ENCODE peak calls at places on chromosome 17, in four cellular contexts. U, X, W and P are unnamed samples. For H3K79me2 and H3K79me1, the result is how much of the 10 kb centered on the place peaks cover.

GRCh38 chr17:37111329-37111728 is 162.6 kb downstream of the AATF start:
- DNase-seq in U (no peak), X (no peak), W (no peak), P (no peak)

GRCh38 chr17:30207655-30208054 is 27.8 kb downstream of the SLC6A4 start:
- DNase-seq in U (no peak), X (peak), W (no peak), P (no peak)

GRCh38 chr17:65359016-65359415 is 202.4 kb downstream of the AXIN2 start:
- DNase-seq in U (no peak), X (no peak), W (peak), P (peak)

GRCh38 chr17:59154721-59155438 is at the start of gene SKA2:
- DNase-seq in U (peak), X (no peak), W (peak), P (peak)

GRCh38 chr17:48547839-48548686 is 3.2 kb upstream of the HOXB2 start:
- DNase-seq in U (no peak), X (no peak), W (no peak), P (no peak)

GRCh38 chr17:78903101-78903779 is at the start of gene CEP295NL:
- DNase-seq in U (no peak), X (no peak), W (peak), P (peak)

GRCh38 chr17:73936908-73937627 is 266.4 kb upstream of the RPL38 start:
- DNase-seq in U (no peak), X (no peak), W (no peak), P (no peak)

GRCh38 chr17:83178533-83179201 is 99.3 kb downstream of the METRNL start:
- DNase-seq in U (no peak), X (peak), W (no peak), P (no peak)

GRCh38 chr17:21029032-21029431 is 13.8 kb downstream of the USP22 start:
- DNase-seq in U (no peak), X (no peak), W (peak), P (no peak)

GRCh38 chr17:8173056-8173870 is 2.9 kb downstream of the TMEM107 start:
- DNase-seq in U (no peak), X (peak), W (peak), P (peak)

GRCh38 chr17:36661688-36662087 is 60.3 kb downstream of the MRM1 start:
- DNase-seq in U (no peak), X (no peak), W (no peak), P (no peak)

GRCh38 chr17:18186271-18186982 is 2.8 kb downstream of the ALKBH5 start:
- DNase-seq in U (no peak), X (no peak), W (peak), P (no peak)

GRCh38 chr17:59830846-59831486 is 61.8 kb downstream of the TUBD1 start:
- DNase-seq in U (no peak), X (no peak), W (no peak), P (no peak)

GRCh38 chr17:64063766-64064224 is 43.4 kb upstream of the ICAM2 start:
- DNase-seq in U (peak), X (peak), W (peak), P (peak)

GRCh38 chr17:14308965-14309879 is 8.3 kb downstream of the HS3ST3B1 start:
- DNase-seq in U (peak), X (peak), W (peak), P (peak)

GRCh38 chr17:49157784-49158183 is 25.2 kb downstream of the B4GALNT2 start:
- DNase-seq in U (no peak), X (no peak), W (no peak), P (peak)

GRCh38 chr17:30545024-30545423 is 67.8 kb downstream of the GOSR1 start:
- DNase-seq in U (no peak), X (no peak), W (no peak), P (no peak)

GRCh38 chr17:61568219-61569072 is 22.6 kb downstream of the NACA2 start:
- DNase-seq in U (no peak), X (no peak), W (no peak), P (no peak)

GRCh38 chr17:36485805-36486203 is 677 bp upstream of the ZNHIT3 start:
- DNase-seq in U (no peak), X (no peak), W (no peak), P (peak)

GRCh38 chr17:55601874-55602364 is 90.7 kb upstream of the SMIM36 start:
- DNase-seq in U (peak), X (peak), W (peak), P (peak)

GRCh38 chr17:66087073-66087472 is 104.9 kb downstream of the CEP112 start:
- DNase-seq in U (no peak), X (no peak), W (no peak), P (no peak)

GRCh38 chr17:42422958-42423712 is at the start of gene CAVIN1:
- DNase-seq in U (peak), X (peak), W (peak), P (peak)

GRCh38 chr17:57135748-57136342 is 50.8 kb downstream of the AKAP1 start:
- DNase-seq in U (no peak), X (no peak), W (no peak), P (no peak)

GRCh38 chr17:8857919-8858318 is 9.6 kb downstream of the PIK3R6 start:
- DNase-seq in U (no peak), X (peak), W (peak), P (peak)

GRCh38 chr17:81287155-81287554 is 8.0 kb downstream of the SLC38A10 start:
- DNase-seq in U (no peak), X (no peak), W (no peak), P (no peak)

GRCh38 chr17:81285894-81286293 is 9.2 kb downstream of the SLC38A10 start:
- DNase-seq in U (no peak), X (no peak), W (no peak), P (no peak)

GRCh38 chr17:81285179-81285878 is 9.8 kb downstream of the SLC38A10 start:
- DNase-seq in U (no peak), X (no peak), W (peak), P (no peak)

GRCh38 chr17:81287741-81288430 is 7.2 kb downstream of the SLC38A10 start:
- DNase-seq in U (no peak), X (no peak), W (no peak), P (no peak)

GRCh38 chr17:81286491-81287145 is 8.5 kb downstream of the SLC38A10 start:
- DNase-seq in U (no peak), X (no peak), W (no peak), P (no peak)
- H3K79me2 ChIP-seq in U (under half), X (under half), W (under half), P (under half)

DNA sequence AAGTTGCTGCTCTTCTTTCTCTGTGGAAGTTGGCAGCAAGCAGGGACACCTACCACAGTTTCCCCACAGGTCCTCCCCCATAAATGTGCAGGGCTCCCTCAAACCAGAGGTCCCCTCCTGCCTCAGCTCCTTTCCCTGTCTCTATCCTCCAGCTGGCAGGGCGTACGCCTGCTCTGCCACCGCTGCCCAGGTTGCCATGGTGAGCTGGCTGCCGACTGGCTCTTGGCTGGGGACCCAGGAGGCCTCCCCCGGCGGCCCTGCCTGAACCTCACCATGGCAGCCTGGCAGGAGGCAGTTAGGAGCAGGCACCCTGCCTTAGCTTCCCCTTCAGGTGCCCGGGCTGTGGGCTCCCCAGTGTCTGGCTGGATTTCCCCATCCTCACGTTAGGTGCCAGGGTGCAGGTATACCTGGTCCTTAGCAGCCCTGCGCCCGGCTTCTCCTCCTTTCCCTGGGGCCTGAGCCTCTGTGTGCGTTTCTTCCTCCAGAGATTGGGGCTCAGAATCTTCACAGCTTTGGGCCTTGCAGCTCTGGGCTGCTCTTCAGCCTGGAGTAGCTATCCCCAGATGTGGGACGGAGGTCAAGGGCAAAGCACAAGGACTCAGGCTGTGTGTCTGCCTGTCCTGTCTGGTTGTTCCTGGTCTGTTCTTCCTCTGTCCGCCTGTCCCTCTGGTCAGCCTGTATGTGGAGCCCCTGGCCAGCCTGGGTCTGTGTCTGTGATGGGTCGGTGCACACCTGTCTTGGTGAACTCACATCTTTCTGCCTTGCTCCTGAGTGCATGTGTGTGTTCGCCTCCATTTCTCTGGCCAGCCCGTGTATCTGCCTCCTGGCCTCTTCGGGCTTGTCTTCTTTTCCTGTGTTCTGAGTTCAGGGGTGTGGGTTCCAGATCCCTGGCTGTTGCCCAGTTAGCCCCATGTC is 15.7 kb downstream of the GJD3 start:
- DNase-seq in U (no peak), X (no peak), W (no peak), P (no peak)
- H3K79me1 ChIP-seq in U (under half), X (under half), W (under half), P (under half)

GRCh38 chr17:28042657-28042720 is at the start of gene NLK:
- DNase-seq in U (no peak), X (no peak), W (no peak), P (no peak)
- H3K79me2 ChIP-seq in U (half or more), X (under half), W (under half), P (under half)

DNA sequence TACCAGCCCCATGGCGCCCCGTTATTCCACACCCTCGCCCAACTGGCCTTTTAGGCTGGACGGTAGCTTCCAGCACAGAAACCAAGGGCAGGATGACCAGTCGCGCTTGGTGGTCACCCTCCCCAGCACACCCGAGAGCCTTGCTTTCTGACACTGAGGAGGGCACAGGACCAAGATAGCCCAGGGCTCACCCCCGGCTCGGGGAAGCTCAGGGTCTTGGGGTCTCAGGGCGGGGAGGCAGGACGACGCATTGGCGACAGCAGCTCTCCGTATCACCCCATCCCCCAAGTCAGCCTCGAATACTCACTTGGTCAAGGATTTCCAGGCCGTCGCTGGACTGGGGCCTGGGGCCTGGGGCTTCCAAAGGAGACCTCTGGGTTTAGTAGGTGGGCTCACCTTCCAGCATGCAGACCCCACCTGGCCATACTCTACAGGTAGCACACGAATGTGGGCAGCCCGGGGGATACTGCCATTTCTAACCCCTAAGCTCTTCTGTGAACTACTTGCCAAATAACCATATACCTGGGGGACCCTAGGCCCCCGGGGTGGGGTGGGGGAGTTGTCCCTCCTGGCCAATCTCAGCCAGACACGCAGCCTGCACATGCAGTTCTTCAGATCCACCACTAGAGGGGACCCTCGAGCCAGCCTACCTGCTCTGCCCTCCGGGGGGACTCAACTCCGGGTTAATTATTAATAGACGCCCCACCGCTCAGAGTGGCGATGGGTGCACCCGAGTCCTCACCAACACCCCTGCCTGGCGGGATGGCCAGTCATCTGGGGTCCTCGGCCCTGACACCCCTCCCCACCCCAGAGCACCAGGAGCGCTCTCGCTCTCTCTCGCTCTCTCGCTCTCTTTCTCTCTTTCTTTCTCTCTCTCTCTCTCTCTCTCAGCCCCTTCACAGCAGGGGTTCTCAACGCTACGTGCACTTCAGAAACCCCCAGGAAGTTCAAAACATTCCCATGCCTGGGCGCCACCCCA is 30.0 kb downstream of the TBC1D16 start:
- DNase-seq in U (no peak), X (peak), W (peak), P (peak)
- H3K79me1 ChIP-seq in U (under half), X (under half), W (under half), P (under half)

GRCh38 chr17:39810939-39811728 is 53.0 kb downstream of the IKZF3 start:
- DNase-seq in U (no peak), X (no peak), W (no peak), P (no peak)
- H3K79me2 ChIP-seq in U (under half), X (under half), W (under half), P (under half)

GRCh38 chr17:77471984-77472836 is 331.4 kb downstream of the SEC14L1 start:
- DNase-seq in U (no peak), X (peak), W (no peak), P (peak)
- H3K79me1 ChIP-seq in U (under half), X (under half), W (under half), P (under half)